ENCODE peak calls at places on chromosomes 7 and 10, in six cellular contexts. One of them, this sample, is unnamed.

GRCh38 chr10:101889256-101890210 is 45.9 kb upstream of the KCNIP2 start:
- DNase-seq in thoracic aorta: no peak
- DNase-seq in pancreas: peak
- DNase-seq in hepatocyte: peak
- DNase-seq in Caco-2: peak
- DNase-seq in glutamatergic neuron: peak
- DNase-seq in this sample: peak

GRCh38 chr10:6987536-6987945 is 407.5 kb upstream of the PRKCQ start:
- DNase-seq in thoracic aorta: no peak
- DNase-seq in pancreas: no peak
- DNase-seq in hepatocyte: no peak
- DNase-seq in Caco-2: no peak
- DNase-seq in glutamatergic neuron: no peak
- DNase-seq in this sample: no peak

GRCh38 chr7:151442776-151443496 is 3.0 kb upstream of the CRYGN start:
- DNase-seq in thoracic aorta: no peak
- DNase-seq in pancreas: no peak
- DNase-seq in hepatocyte: no peak
- DNase-seq in Caco-2: no peak
- DNase-seq in glutamatergic neuron: no peak
- DNase-seq in this sample: no peak

GRCh38 chr7:54841772-54842707 is 83.0 kb upstream of the SEC61G start:
- DNase-seq in thoracic aorta: no peak
- DNase-seq in pancreas: peak
- DNase-seq in hepatocyte: no peak
- DNase-seq in Caco-2: no peak
- DNase-seq in glutamatergic neuron: peak
- DNase-seq in this sample: peak

GRCh38 chr10:101071266-101071884 is 9.6 kb downstream of the KAZALD1 start:
- DNase-seq in thoracic aorta: no peak
- DNase-seq in pancreas: no peak
- DNase-seq in hepatocyte: no peak
- DNase-seq in Caco-2: no peak
- DNase-seq in glutamatergic neuron: no peak
- DNase-seq in this sample: peak

GRCh38 chr7:91239171-91239604 is 25.0 kb upstream of the FZD1 start:
- DNase-seq in thoracic aorta: no peak
- DNase-seq in pancreas: no peak
- DNase-seq in hepatocyte: no peak
- DNase-seq in Caco-2: no peak
- DNase-seq in glutamatergic neuron: no peak
- DNase-seq in this sample: no peak

GRCh38 chr7:51310131-51310583 is 6.5 kb downstream of the COBL start:
- DNase-seq in thoracic aorta: no peak
- DNase-seq in pancreas: no peak
- DNase-seq in hepatocyte: no peak
- DNase-seq in Caco-2: no peak
- DNase-seq in glutamatergic neuron: no peak
- DNase-seq in this sample: no peak

GRCh38 chr7:36671432-36671829 is 52.9 kb downstream of the AOAH start:
- DNase-seq in thoracic aorta: no peak
- DNase-seq in pancreas: no peak
- DNase-seq in hepatocyte: no peak
- DNase-seq in Caco-2: no peak
- DNase-seq in glutamatergic neuron: no peak
- DNase-seq in this sample: no peak

GRCh38 chr10:11663763-11664555 is 52.5 kb upstream of the USP6NL start:
- DNase-seq in thoracic aorta: no peak
- DNase-seq in pancreas: no peak
- DNase-seq in hepatocyte: no peak
- DNase-seq in Caco-2: no peak
- DNase-seq in glutamatergic neuron: no peak
- DNase-seq in this sample: no peak

GRCh38 chr10:19031763-19032162 is 16.8 kb upstream of the MALRD1 start:
- DNase-seq in thoracic aorta: no peak
- DNase-seq in pancreas: no peak
- DNase-seq in hepatocyte: no peak
- DNase-seq in Caco-2: no peak
- DNase-seq in glutamatergic neuron: no peak
- DNase-seq in this sample: no peak

GRCh38 chr7:128084896-128085608 is 53.8 kb upstream of the LRRC4 start:
- DNase-seq in thoracic aorta: no peak
- DNase-seq in pancreas: peak
- DNase-seq in hepatocyte: no peak
- DNase-seq in Caco-2: no peak
- DNase-seq in glutamatergic neuron: peak
- DNase-seq in this sample: no peak

GRCh38 chr10:92846-93245 is 42.4 kb upstream of the ZMYND11 start:
- DNase-seq in thoracic aorta: no peak
- DNase-seq in pancreas: no peak
- DNase-seq in hepatocyte: no peak
- DNase-seq in Caco-2: no peak
- DNase-seq in glutamatergic neuron: no peak
- DNase-seq in this sample: no peak

GRCh38 chr7:48046458-48046857 is 11.1 kb downstream of the C7orf57 start:
- DNase-seq in thoracic aorta: no peak
- DNase-seq in pancreas: no peak
- DNase-seq in hepatocyte: no peak
- DNase-seq in Caco-2: no peak
- DNase-seq in glutamatergic neuron: no peak
- DNase-seq in this sample: peak

GRCh38 chr10:35119378-35119777 is 7.3 kb upstream of the CREM start:
- DNase-seq in thoracic aorta: no peak
- DNase-seq in pancreas: no peak
- DNase-seq in hepatocyte: no peak
- DNase-seq in Caco-2: no peak
- DNase-seq in glutamatergic neuron: no peak
- DNase-seq in this sample: no peak

GRCh38 chr7:82803411-82803810 is 359.3 kb downstream of the PCLO start:
- DNase-seq in thoracic aorta: no peak
- DNase-seq in pancreas: no peak
- DNase-seq in hepatocyte: no peak
- DNase-seq in Caco-2: no peak
- DNase-seq in glutamatergic neuron: no peak
- DNase-seq in this sample: no peak

GRCh38 chr7:106545275-106545674 is 115.7 kb downstream of the CCDC71L start:
- DNase-seq in thoracic aorta: no peak
- DNase-seq in pancreas: no peak
- DNase-seq in hepatocyte: no peak
- DNase-seq in Caco-2: no peak
- DNase-seq in glutamatergic neuron: no peak
- DNase-seq in this sample: peak

GRCh38 chr10:48579251-48579960 is 25.5 kb downstream of the ARHGAP22 start:
- DNase-seq in thoracic aorta: no peak
- DNase-seq in pancreas: no peak
- DNase-seq in hepatocyte: peak
- DNase-seq in Caco-2: no peak
- DNase-seq in glutamatergic neuron: no peak
- DNase-seq in this sample: no peak

GRCh38 chr10:32795598-32796183 is 162.3 kb downstream of the ITGB1 start:
- DNase-seq in thoracic aorta: no peak
- DNase-seq in pancreas: no peak
- DNase-seq in hepatocyte: peak
- DNase-seq in Caco-2: no peak
- DNase-seq in glutamatergic neuron: no peak
- DNase-seq in this sample: peak

GRCh38 chr10:126432507-126432906 is 44.2 kb upstream of the ADAM12 start:
- DNase-seq in thoracic aorta: no peak
- DNase-seq in pancreas: no peak
- DNase-seq in hepatocyte: no peak
- DNase-seq in Caco-2: no peak
- DNase-seq in glutamatergic neuron: no peak
- DNase-seq in this sample: no peak

GRCh38 chr7:55570939-55571338 is 1.4 kb downstream of the VOPP1 start:
- DNase-seq in thoracic aorta: no peak
- DNase-seq in pancreas: no peak
- DNase-seq in hepatocyte: no peak
- DNase-seq in Caco-2: no peak
- DNase-seq in glutamatergic neuron: no peak
- DNase-seq in this sample: no peak

GRCh38 chr10:124180044-124180745 is 86.8 kb upstream of the CHST15 start:
- DNase-seq in thoracic aorta: no peak
- DNase-seq in pancreas: no peak
- DNase-seq in hepatocyte: no peak
- DNase-seq in Caco-2: no peak
- DNase-seq in glutamatergic neuron: no peak
- DNase-seq in this sample: no peak

GRCh38 chr10:124180947-124181549 is 87.7 kb upstream of the CHST15 start:
- DNase-seq in thoracic aorta: no peak
- DNase-seq in pancreas: no peak
- DNase-seq in hepatocyte: no peak
- DNase-seq in Caco-2: no peak
- DNase-seq in glutamatergic neuron: no peak
- DNase-seq in this sample: peak

GRCh38 chr10:124183617-124184016 is 90.2 kb upstream of the CHST15 start:
- DNase-seq in thoracic aorta: no peak
- DNase-seq in pancreas: no peak
- DNase-seq in hepatocyte: no peak
- DNase-seq in Caco-2: no peak
- DNase-seq in glutamatergic neuron: no peak
- DNase-seq in this sample: no peak

GRCh38 chr10:124181656-124182055 is 88.3 kb upstream of the CHST15 start:
- DNase-seq in thoracic aorta: no peak
- DNase-seq in pancreas: no peak
- DNase-seq in hepatocyte: no peak
- DNase-seq in Caco-2: no peak
- DNase-seq in glutamatergic neuron: no peak
- DNase-seq in this sample: no peak

GRCh38 chr10:124182088-124182541 is 88.7 kb upstream of the CHST15 start:
- DNase-seq in thoracic aorta: no peak
- DNase-seq in pancreas: no peak
- DNase-seq in hepatocyte: no peak
- DNase-seq in Caco-2: no peak
- DNase-seq in glutamatergic neuron: no peak
- DNase-seq in this sample: no peak
- TF ChIP-seq CTCF in thoracic aorta: no peak
- TF ChIP-seq CTCF in pancreas: no peak
- TF ChIP-seq CTCF in hepatocyte: no peak
- TF ChIP-seq CTCF in Caco-2: no peak
- TF ChIP-seq CTCF in glutamatergic neuron: no peak
- TF ChIP-seq CTCF in this sample: no peak

DNA sequence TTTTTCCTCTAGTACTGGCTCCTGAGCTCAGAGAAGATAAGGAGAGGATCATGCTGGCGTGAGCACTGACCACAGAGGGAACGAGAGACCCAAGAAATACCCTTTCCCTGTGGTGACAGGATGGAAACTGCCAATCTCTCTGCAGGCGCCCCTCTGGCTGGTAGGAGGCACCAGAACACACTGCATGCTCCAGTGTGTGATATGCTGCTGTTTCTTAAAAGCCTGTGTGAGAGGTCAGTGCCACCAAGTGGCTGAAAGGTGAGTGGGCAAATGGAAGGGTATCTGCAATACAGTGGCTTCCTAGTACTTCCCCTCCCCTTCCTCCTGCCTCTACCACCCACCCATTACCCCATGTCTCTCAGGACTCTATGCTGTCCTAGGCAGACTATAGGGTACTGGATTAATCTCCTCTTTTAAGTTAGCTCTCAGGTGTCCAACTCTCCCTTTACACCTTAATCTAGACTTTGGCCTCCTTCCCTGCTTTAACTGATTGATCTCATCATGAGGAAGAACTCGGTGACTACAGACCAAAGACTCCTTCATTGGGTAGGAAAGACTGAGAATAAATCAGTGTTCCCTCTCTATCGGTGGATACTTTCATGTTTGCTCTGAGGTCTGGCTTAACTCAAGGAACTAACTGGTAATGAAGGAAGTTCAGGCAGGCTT is 283.6 kb downstream of the ADRA2A start:
- DNase-seq in thoracic aorta: no peak
- DNase-seq in pancreas: peak
- DNase-seq in hepatocyte: peak
- DNase-seq in Caco-2: peak
- DNase-seq in glutamatergic neuron: peak
- DNase-seq in this sample: peak
- TF ChIP-seq CTCF in thoracic aorta: no peak
- TF ChIP-seq CTCF in pancreas: peak
- TF ChIP-seq CTCF in hepatocyte: peak
- TF ChIP-seq CTCF in Caco-2: peak
- TF ChIP-seq CTCF in glutamatergic neuron: peak
- TF ChIP-seq CTCF in this sample: no peak

GRCh38 chr10:77380723-77381122 is 256.9 kb downstream of the KCNMA1 start:
- DNase-seq in thoracic aorta: no peak
- DNase-seq in pancreas: no peak
- DNase-seq in hepatocyte: no peak
- DNase-seq in Caco-2: no peak
- DNase-seq in glutamatergic neuron: no peak
- DNase-seq in this sample: no peak

GRCh38 chr10:77378950-77379349 is 258.7 kb downstream of the KCNMA1 start:
- DNase-seq in thoracic aorta: no peak
- DNase-seq in pancreas: no peak
- DNase-seq in hepatocyte: no peak
- DNase-seq in Caco-2: no peak
- DNase-seq in glutamatergic neuron: no peak
- DNase-seq in this sample: no peak

GRCh38 chr10:77374189-77374656 is 263.4 kb downstream of the KCNMA1 start:
- DNase-seq in thoracic aorta: no peak
- DNase-seq in pancreas: no peak
- DNase-seq in hepatocyte: no peak
- DNase-seq in Caco-2: no peak
- DNase-seq in glutamatergic neuron: no peak
- DNase-seq in this sample: no peak

GRCh38 chr10:77377034-77377433 is 260.6 kb downstream of the KCNMA1 start:
- DNase-seq in thoracic aorta: no peak
- DNase-seq in pancreas: no peak
- DNase-seq in hepatocyte: no peak
- DNase-seq in Caco-2: no peak
- DNase-seq in glutamatergic neuron: no peak
- DNase-seq in this sample: no peak

DNA sequence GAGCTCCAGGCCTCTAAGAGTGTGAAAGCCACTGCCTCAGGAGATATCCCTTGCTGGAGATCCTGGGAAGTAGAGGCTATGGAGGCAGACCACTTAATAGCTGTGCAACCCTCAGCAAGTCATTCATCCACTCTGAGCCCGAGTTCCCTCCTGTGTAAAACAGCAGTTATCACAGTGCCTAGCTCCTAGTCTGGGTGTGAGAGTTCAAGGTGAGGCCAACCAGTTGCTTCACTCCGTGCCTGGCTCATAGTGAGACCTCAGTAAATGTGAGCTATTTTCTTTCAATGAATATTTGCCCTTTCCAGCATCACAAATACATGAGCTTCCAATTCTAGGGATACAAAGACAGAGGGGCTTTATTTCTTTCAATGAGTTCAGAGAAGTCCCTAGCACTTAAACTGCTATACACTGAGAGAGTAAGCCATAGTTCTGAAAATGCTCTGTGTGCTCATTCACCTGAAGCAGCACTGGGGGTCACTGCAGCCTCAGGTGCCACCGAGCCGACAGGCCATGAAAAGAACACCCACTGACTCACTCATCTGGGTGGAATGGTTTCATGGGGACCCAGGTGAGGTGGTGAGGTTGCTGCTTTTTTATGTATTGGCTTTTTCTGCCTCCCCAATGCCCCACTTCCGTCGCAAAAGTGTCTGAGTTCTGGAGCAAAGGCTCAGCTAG is 259.8 kb downstream of the KCNMA1 start:
- DNase-seq in thoracic aorta: no peak
- DNase-seq in pancreas: no peak
- DNase-seq in hepatocyte: peak
- DNase-seq in Caco-2: peak
- DNase-seq in glutamatergic neuron: no peak
- DNase-seq in this sample: no peak
- TF ChIP-seq CTCF in thoracic aorta: no peak
- TF ChIP-seq CTCF in pancreas: no peak
- TF ChIP-seq CTCF in hepatocyte: peak
- TF ChIP-seq CTCF in Caco-2: peak
- TF ChIP-seq CTCF in glutamatergic neuron: no peak
- TF ChIP-seq CTCF in this sample: no peak

GRCh38 chr7:14483663-14484062 is 418.9 kb downstream of the DGKB start:
- DNase-seq in thoracic aorta: no peak
- DNase-seq in pancreas: no peak
- DNase-seq in hepatocyte: no peak
- DNase-seq in Caco-2: no peak
- DNase-seq in glutamatergic neuron: no peak
- DNase-seq in this sample: no peak
- TF ChIP-seq CTCF in thoracic aorta: no peak
- TF ChIP-seq CTCF in pancreas: no peak
- TF ChIP-seq CTCF in hepatocyte: no peak
- TF ChIP-seq CTCF in Caco-2: no peak
- TF ChIP-seq CTCF in glutamatergic neuron: no peak
- TF ChIP-seq CTCF in this sample: no peak

This sample was measured in activated CD8-positive, alpha-beta T cell treated with anti-CD3 and anti-CD28 coated beads for 36 hours.